ENCODE peak calls at places on chromosome 14, in four cellular contexts. H is testis, Z is cardiac muscle cell, B is right cardiac atrium. O is an unnamed sample.

GRCh38 chr14:32702088-32702487 is 236.6 kb upstream of the NPAS3 start:
- DNase-seq in H (no peak), Z (no peak), B (no peak), O (no peak)

GRCh38 chr14:72532686-72533454 is 361.0 kb downstream of the DPF3 start:
- DNase-seq in B (no peak), H (no peak), Z (no peak), O (no peak)

GRCh38 chr14:36271939-36272907 is 48.2 kb downstream of the MBIP start:
- DNase-seq in Z (peak), B (no peak), H (peak), O (peak)

GRCh38 chr14:101199028-101199770 is 295.7 kb upstream of the RTL1 start:
- DNase-seq in H (no peak), Z (no peak), B (no peak), O (no peak)

GRCh38 chr14:55438066-55438683 is 2.2 kb downstream of the TBPL2 start:
- DNase-seq in B (no peak), H (peak), Z (peak), O (peak)

GRCh38 chr14:45201908-45202307 is 51.1 kb downstream of the MIS18BP1 start:
- DNase-seq in Z (peak), H (peak), B (no peak), O (peak)

GRCh38 chr14:68881396-68881795 is 88.5 kb upstream of the ZFP36L1 start:
- DNase-seq in Z (no peak), B (no peak), H (no peak), O (no peak)

GRCh38 chr14:60563113-60563512 is 54.2 kb downstream of the SIX6 start:
- DNase-seq in B (no peak), H (no peak), Z (peak), O (peak)

GRCh38 chr14:101102875-101103274 is 199.4 kb upstream of the RTL1 start:
- DNase-seq in H (peak), Z (no peak), B (no peak), O (no peak)

GRCh38 chr14:31970744-31971143 is 106.4 kb upstream of the ARHGAP5 start:
- DNase-seq in Z (no peak), B (no peak), H (no peak), O (no peak)

GRCh38 chr14:103896578-103896977 is 31.7 kb upstream of the TDRD9 start:
- DNase-seq in H (no peak), B (no peak), Z (no peak), O (no peak)

GRCh38 chr14:101583709-101584048 is 22.4 kb downstream of the DIO3 start:
- DNase-seq in H (no peak), B (no peak), Z (no peak), O (no peak)

GRCh38 chr14:87908591-87908990 is 84.4 kb downstream of the GALC start:
- DNase-seq in Z (no peak), H (no peak), B (no peak), O (no peak)

GRCh38 chr14:22338381-22338780 is 250.6 kb downstream of the DAD1 start:
- DNase-seq in H (no peak), Z (no peak), B (no peak), O (no peak)

GRCh38 chr14:90137807-90138206 is 76.0 kb downstream of the KCNK13 start:
- DNase-seq in B (no peak), H (no peak), Z (peak), O (no peak)

GRCh38 chr14:97219356-97220017 is 422.3 kb downstream of the VRK1 start:
- DNase-seq in Z (no peak), H (no peak), B (no peak), O (no peak)

GRCh38 chr14:37843969-37844607 is 248.7 kb downstream of the TTC6 start:
- DNase-seq in B (no peak), H (no peak), Z (no peak), O (no peak)

GRCh38 chr14:101230161-101230850 is 326.8 kb upstream of the RTL1 start:
- DNase-seq in B (no peak), Z (peak), H (peak), O (no peak)

GRCh38 chr14:20719777-20720176 is 25.9 kb upstream of the EDDM3A start:
- DNase-seq in B (no peak), Z (no peak), H (no peak), O (no peak)

GRCh38 chr14:95979339-95980042 is 59.7 kb upstream of the C14orf132 start:
- DNase-seq in B (no peak), Z (peak), H (no peak), O (no peak)

GRCh38 chr14:53630336-53630735 is 326.3 kb downstream of the BMP4 start:
- DNase-seq in B (no peak), Z (no peak), H (no peak), O (no peak)

GRCh38 chr14:68822132-68822651 is 29.3 kb upstream of the ZFP36L1 start:
- DNase-seq in B (no peak), H (no peak), Z (no peak), O (no peak)

GRCh38 chr14:51087024-51087423 is 7.9 kb downstream of the TRIM9 start:
- DNase-seq in H (no peak), B (no peak), Z (no peak), O (no peak)

GRCh38 chr14:101960225-101960624 is 4.1 kb upstream of the DYNC1H1 start:
- DNase-seq in Z (peak), H (no peak), B (no peak), O (peak)

GRCh38 chr14:104696671-104697316 is 7.4 kb downstream of the INF2 start:
- DNase-seq in H (no peak), Z (no peak), B (peak), O (no peak)

GRCh38 chr14:29763342-29763858 is 164.2 kb downstream of the PRKD1 start:
- DNase-seq in Z (no peak), B (no peak), H (no peak), O (no peak)

GRCh38 chr14:74860179-74860578 is 15.8 kb downstream of the PROX2 start:
- DNase-seq in H (no peak), B (no peak), Z (no peak), O (no peak)

GRCh38 chr14:98564541-98564940 is 707.5 kb downstream of the BCL11B start:
- DNase-seq in B (no peak), Z (no peak), H (no peak), O (no peak)

GRCh38 chr14:70640938-70641547 is 673 bp upstream of the TTC9 start:
- DNase-seq in H (peak), Z (peak), B (peak), O (no peak)

GRCh38 chr14:104138891-104139459 is 588 bp downstream of the KIF26A start:
- DNase-seq in H (no peak), B (peak), Z (no peak), O (peak)

GRCh38 chr14:74978416-74978947 is 23.1 kb upstream of the PGF start:
- DNase-seq in Z (no peak), H (peak), B (no peak), O (no peak)

GRCh38 chr14:74476607-74477006 is 16.5 kb downstream of the NPC2 start:
- DNase-seq in H (no peak), B (no peak), Z (no peak), O (no peak)

GRCh38 chr14:86530457-86530856 is 1000.5 kb downstream of the FLRT2 start:
- DNase-seq in Z (no peak), H (no peak), B (no peak), O (no peak)

GRCh38 chr14:104386281-104386841 is 193.2 kb upstream of the C14orf180 start:
- DNase-seq in H (no peak), Z (no peak), B (no peak), O (no peak)

GRCh38 chr14:52075371-52075770 is 6.5 kb upstream of the NID2 start:
- DNase-seq in Z (no peak), H (no peak), B (no peak), O (no peak)